ENCODE peak calls at places on chromosomes 11 and 22, in four cellular contexts. H is AG09309; X is CD4-positive, CD25-positive, alpha-beta regulatory T cell; V is IMR-90. C is an unnamed sample.

GRCh38 chr11:76234704-76235232 is 28.5 kb upstream of the WNT11 start:
- DNase-seq in V (no peak), X (no peak), H (no peak), C (no peak)

GRCh38 chr11:132910016-132910760 is 622.1 kb downstream of the OPCML start:
- DNase-seq in H (no peak), V (no peak), X (no peak), C (no peak)

GRCh38 chr11:128697645-128698174 is 3.8 kb downstream of the FLI1 start:
- DNase-seq in V (no peak), X (no peak), H (no peak), C (no peak)

GRCh38 chr11:199004-199581 is 6.2 kb downstream of the SCGB1C1 start:
- DNase-seq in H (no peak), V (no peak), X (no peak), C (no peak)

GRCh38 chr11:45811109-45811435 is 6.1 kb downstream of the SLC35C1 start:
- DNase-seq in V (no peak), H (no peak), X (no peak), C (no peak)

GRCh38 chr11:127017482-127017881 is 16.9 kb upstream of the KIRREL3 start:
- DNase-seq in V (peak), H (peak), X (no peak), C (no peak)

GRCh38 chr11:110147965-110148709 is 54.9 kb downstream of the ZC3H12C start:
- DNase-seq in H (peak), V (peak), X (no peak), C (no peak)

GRCh38 chr11:21810650-21811049 is 382.2 kb upstream of the ANO5 start:
- DNase-seq in H (no peak), X (no peak), V (no peak), C (no peak)

GRCh38 chr11:35305670-35306382 is 113.5 kb downstream of the SLC1A2 start:
- DNase-seq in X (peak), V (peak), H (no peak), C (no peak)

GRCh38 chr11:44860967-44861828 is 89.5 kb downstream of the TP53I11 start:
- DNase-seq in H (no peak), X (no peak), V (no peak), C (no peak)

GRCh38 chr11:69382131-69383128 is 88.5 kb downstream of the MYEOV start:
- DNase-seq in V (no peak), X (no peak), H (no peak), C (no peak)

GRCh38 chr11:122491486-122491885 is 164.0 kb upstream of the UBASH3B start:
- DNase-seq in X (no peak), H (peak), V (peak), C (no peak)

GRCh38 chr22:19525116-19525660 is 978 bp upstream of the CLDN5 start:
- DNase-seq in X (no peak), V (no peak), H (no peak), C (no peak)

GRCh38 chr11:98137437-98137836 is 883.3 kb upstream of the CNTN5 start:
- DNase-seq in V (no peak), H (no peak), X (no peak), C (no peak)

GRCh38 chr11:85827768-85828639 is 17.1 kb upstream of the SYTL2 start:
- DNase-seq in H (peak), V (peak), X (peak), C (no peak)

GRCh38 chr11:3933165-3933628 is 77.7 kb downstream of the STIM1 start:
- DNase-seq in V (no peak), H (no peak), X (no peak), C (no peak)

GRCh38 chr11:63767415-63768231 is 952 bp downstream of the ZFTA start:
- DNase-seq in V (peak), X (peak), H (no peak), C (peak)

GRCh38 chr11:20894296-20894695 is 224.9 kb downstream of the NELL1 start:
- DNase-seq in H (no peak), X (no peak), V (no peak), C (no peak)

GRCh38 chr11:23903044-23903704 is 593.7 kb upstream of the LUZP2 start:
- DNase-seq in V (peak), H (peak), X (no peak), C (no peak)

GRCh38 chr11:36718481-36718880 is 120.4 kb upstream of the RAG2 start:
- DNase-seq in X (no peak), H (no peak), V (no peak), C (no peak)

GRCh38 chr11:113778111-113778910 is 1.3 kb upstream of the CLDN25 start:
- DNase-seq in X (no peak), H (no peak), V (peak), C (no peak)

GRCh38 chr11:65471410-65471762 is 27.5 kb upstream of the MALAT1 start:
- DNase-seq in X (no peak), V (peak), H (no peak), C (peak)

GRCh38 chr11:985848-986247 is 50.7 kb downstream of the MUC6 start:
- DNase-seq in V (no peak), H (no peak), X (no peak), C (no peak)

GRCh38 chr22:46533434-46533833 is 4.0 kb downstream of the CELSR1 start:
- DNase-seq in V (no peak), H (no peak), X (no peak), C (no peak)

GRCh38 chr11:118928108-118928869 is 2.6 kb upstream of the BCL9L start:
- DNase-seq in H (peak), X (peak), V (peak), C (peak)

GRCh38 chr11:132632641-132633124 is 899.6 kb downstream of the OPCML start:
- DNase-seq in X (no peak), V (peak), H (peak), C (no peak)

GRCh38 chr22:37501610-37502341 is 15.6 kb upstream of the MFNG start:
- DNase-seq in H (peak), X (no peak), V (peak), C (peak)

GRCh38 chr11:67571443-67571842 is 12.2 kb upstream of the GSTP1 start:
- DNase-seq in X (no peak), H (no peak), V (no peak), C (no peak)

GRCh38 chr11:48001438-48002021 is 21.2 kb downstream of the PTPRJ start:
- DNase-seq in H (peak), X (peak), V (peak), C (no peak)

GRCh38 chr11:78131956-78132355 is 7.5 kb downstream of the ALG8 start:
- DNase-seq in X (no peak), H (no peak), V (peak), C (no peak)

GRCh38 chr22:45008853-45009751 is 703 bp downstream of the PHF21B start:
- DNase-seq in V (no peak), H (no peak), X (no peak), C (no peak)

GRCh38 chr22:28408702-28409101 is 270.9 kb downstream of the TTC28 start:
- DNase-seq in V (peak), H (no peak), X (no peak), C (no peak)

GRCh38 chr11:57135020-57135751 is 46.6 kb upstream of the LRRC55 start:
- DNase-seq in X (no peak), H (no peak), V (no peak), C (no peak)

GRCh38 chr11:46250071-46251052 is 27.1 kb upstream of the CREB3L1 start:
- DNase-seq in V (peak), X (no peak), H (no peak), C (no peak)

GRCh38 chr11:124602193-124602592 is 9.0 kb upstream of the PANX3 start:
- DNase-seq in H (no peak), X (no peak), V (peak), C (no peak)

GRCh38 chr22:26903030-26903856 is 245.9 kb downstream of the MIAT start:
- DNase-seq in V (no peak), H (no peak), X (no peak), C (no peak)
- H3K4me3 ChIP-seq in V (no peak), H (no peak), X (no peak), C (no peak)

DNA sequence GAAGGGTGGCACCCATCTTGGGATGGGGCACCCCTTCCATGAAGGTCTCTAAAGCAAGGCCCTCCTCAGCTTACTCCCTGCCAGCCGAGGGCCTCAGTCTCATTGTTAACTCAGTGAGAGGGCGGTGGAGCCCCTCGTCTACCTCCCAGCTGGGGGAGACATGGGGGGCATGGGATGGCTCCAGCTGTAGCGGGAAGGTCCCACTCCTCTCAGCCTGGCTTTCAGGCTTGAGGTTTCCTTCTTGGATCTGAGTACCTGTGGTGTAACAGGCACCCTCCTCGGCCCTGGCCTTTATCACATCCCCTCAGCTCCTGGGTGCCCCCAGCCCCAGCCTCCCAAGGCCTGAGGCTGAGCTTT is 2.0 kb downstream of the MIF start:
- DNase-seq in V (no peak), H (no peak), X (no peak), C (no peak)
- H3K4me3 ChIP-seq in V (no peak), H (no peak), X (no peak), C (no peak)

DNA sequence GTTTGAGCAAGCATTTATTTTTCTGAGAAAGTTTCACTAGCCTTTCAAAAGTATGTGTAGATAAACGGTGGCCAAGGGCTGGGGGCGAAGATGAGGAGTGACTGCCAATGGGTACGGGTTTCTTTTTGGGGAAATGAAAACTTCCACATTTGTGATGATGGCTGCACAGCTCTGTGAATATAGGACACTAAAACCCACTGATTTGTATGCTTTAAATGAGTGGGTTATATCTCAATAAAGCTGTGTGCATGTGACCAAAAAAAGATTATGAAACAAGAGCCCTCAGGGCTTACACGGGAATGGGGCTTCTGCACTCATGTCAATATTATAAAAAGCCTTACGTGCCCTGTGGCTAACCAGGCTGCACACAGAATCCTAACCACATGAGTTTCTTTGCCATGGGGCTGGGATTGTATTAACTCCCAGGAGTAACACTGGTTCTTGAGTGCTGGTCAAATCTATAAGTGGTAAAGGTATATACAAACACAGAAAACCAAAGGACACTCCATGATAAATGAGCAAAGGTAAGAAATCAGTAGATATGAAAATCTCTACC is 31.3 kb downstream of the ABCC8 start:
- DNase-seq in H (no peak), X (no peak), V (no peak), C (no peak)
- H3K4me3 ChIP-seq in H (no peak), X (no peak), V (no peak), C (no peak)

DNA sequence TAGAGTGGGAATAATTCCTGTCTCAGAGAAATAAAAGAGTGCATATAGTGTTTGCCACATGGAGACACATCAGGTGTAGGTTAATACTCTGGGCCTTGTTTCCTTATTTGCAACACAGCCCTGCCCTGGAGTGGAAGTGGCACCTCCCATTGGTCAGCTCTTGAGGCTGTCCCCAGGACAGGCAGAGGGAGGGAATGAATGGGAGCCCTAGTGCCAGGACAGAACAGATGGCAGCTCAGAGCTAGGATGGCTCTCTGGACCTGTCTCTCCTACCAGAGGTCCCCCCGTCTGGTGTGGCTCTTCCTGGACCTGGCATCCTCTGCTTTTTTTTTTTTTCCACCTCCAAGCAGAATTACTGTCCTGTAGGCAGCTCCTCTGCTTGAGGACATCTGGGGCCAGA is 35.6 kb downstream of the LIMK2 start:
- DNase-seq in V (no peak), H (no peak), X (no peak), C (no peak)
- H3K4me3 ChIP-seq in V (no peak), H (no peak), X (peak), C (peak)

GRCh38 chr11:93528757-93529639 is 14.2 kb downstream of the SMCO4 start:
- DNase-seq in X (no peak), V (no peak), H (no peak), C (peak)
- H3K4me3 ChIP-seq in X (no peak), V (no peak), H (no peak), C (no peak)

DNA sequence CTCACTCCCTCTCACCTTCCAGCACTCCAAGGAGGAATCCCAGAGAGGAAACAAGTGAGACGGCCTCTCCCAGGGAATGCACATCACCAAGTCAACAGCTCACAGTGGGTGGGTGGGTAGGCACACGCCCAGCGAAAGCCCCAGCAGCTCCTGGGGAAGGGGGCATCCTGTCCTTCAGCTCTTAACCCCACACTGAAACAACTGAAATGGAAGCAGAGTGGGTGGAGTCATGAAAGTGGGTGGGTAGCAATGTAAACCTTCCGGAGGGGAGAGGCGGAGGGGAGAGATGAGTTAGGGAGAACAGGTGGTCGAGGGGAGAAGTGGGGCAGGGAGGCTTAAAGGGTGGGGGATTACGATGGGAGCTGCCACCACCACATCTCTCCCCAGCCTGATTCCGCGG is 5.4 kb downstream of the MCHR1 start:
- DNase-seq in H (no peak), X (no peak), V (no peak), C (no peak)
- H3K4me3 ChIP-seq in H (no peak), X (peak), V (no peak), C (no peak)